ENCODE peak calls at places on chromosomes 6 and 20, in eight cellular contexts. One of them, this sample, is unnamed.

GRCh38 chr6:20411953-20412352 is 10.3 kb downstream of the E2F3 start:
- DNase-seq in upper lobe of right lung: no peak
- DNase-seq in tibial nerve: no peak
- DNase-seq in BE2C: no peak
- DNase-seq in cardiac fibroblast: no peak
- DNase-seq in NB4: no peak
- DNase-seq in fibroblast of villous mesenchyme: no peak
- DNase-seq in fibroblast of lung: no peak
- DNase-seq in this sample: no peak

GRCh38 chr6:137928286-137928685 is 61.2 kb downstream of the TNFAIP3 start:
- DNase-seq in upper lobe of right lung: peak
- DNase-seq in tibial nerve: no peak
- DNase-seq in cardiac fibroblast: no peak
- DNase-seq in fibroblast of villous mesenchyme: no peak
- DNase-seq in NB4: peak
- DNase-seq in fibroblast of lung: no peak
- DNase-seq in BE2C: no peak
- DNase-seq in this sample: no peak

GRCh38 chr6:50724381-50725124 is 11.2 kb downstream of the TFAP2D start:
- DNase-seq in cardiac fibroblast: no peak
- DNase-seq in tibial nerve: no peak
- DNase-seq in upper lobe of right lung: no peak
- DNase-seq in BE2C: peak
- DNase-seq in fibroblast of villous mesenchyme: no peak
- DNase-seq in NB4: no peak
- DNase-seq in fibroblast of lung: no peak
- DNase-seq in this sample: no peak

GRCh38 chr20:12570371-12570770 is 438.4 kb upstream of the SPTLC3 start:
- DNase-seq in tibial nerve: no peak
- DNase-seq in fibroblast of lung: no peak
- DNase-seq in BE2C: peak
- DNase-seq in fibroblast of villous mesenchyme: peak
- DNase-seq in cardiac fibroblast: no peak
- DNase-seq in NB4: peak
- DNase-seq in upper lobe of right lung: no peak
- DNase-seq in this sample: no peak

GRCh38 chr6:97697450-97697849 is 414.4 kb upstream of the MMS22L start:
- DNase-seq in BE2C: no peak
- DNase-seq in cardiac fibroblast: peak
- DNase-seq in fibroblast of lung: peak
- DNase-seq in NB4: no peak
- DNase-seq in upper lobe of right lung: no peak
- DNase-seq in fibroblast of villous mesenchyme: no peak
- DNase-seq in tibial nerve: no peak
- DNase-seq in this sample: peak

GRCh38 chr20:28562510-28562898 is 2695.0 kb upstream of the DEFB115 start:
- DNase-seq in tibial nerve: no peak
- DNase-seq in cardiac fibroblast: peak
- DNase-seq in fibroblast of villous mesenchyme: peak
- DNase-seq in fibroblast of lung: peak
- DNase-seq in upper lobe of right lung: no peak
- DNase-seq in BE2C: no peak
- DNase-seq in NB4: no peak
- DNase-seq in this sample: no peak

GRCh38 chr20:37390503-37390890 is 44.6 kb downstream of the SRC start:
- DNase-seq in tibial nerve: no peak
- DNase-seq in fibroblast of villous mesenchyme: no peak
- DNase-seq in cardiac fibroblast: no peak
- DNase-seq in upper lobe of right lung: peak
- DNase-seq in fibroblast of lung: no peak
- DNase-seq in NB4: no peak
- DNase-seq in BE2C: no peak
- DNase-seq in this sample: no peak

GRCh38 chr6:169620171-169621125 is 81.4 kb downstream of the WDR27 start:
- DNase-seq in BE2C: no peak
- DNase-seq in fibroblast of lung: peak
- DNase-seq in cardiac fibroblast: peak
- DNase-seq in fibroblast of villous mesenchyme: peak
- DNase-seq in NB4: no peak
- DNase-seq in upper lobe of right lung: no peak
- DNase-seq in tibial nerve: no peak
- DNase-seq in this sample: no peak

GRCh38 chr20:7673841-7674240 is 266.4 kb downstream of the HAO1 start:
- DNase-seq in BE2C: no peak
- DNase-seq in NB4: no peak
- DNase-seq in upper lobe of right lung: no peak
- DNase-seq in cardiac fibroblast: peak
- DNase-seq in fibroblast of villous mesenchyme: peak
- DNase-seq in fibroblast of lung: peak
- DNase-seq in tibial nerve: no peak
- DNase-seq in this sample: no peak

DNA sequence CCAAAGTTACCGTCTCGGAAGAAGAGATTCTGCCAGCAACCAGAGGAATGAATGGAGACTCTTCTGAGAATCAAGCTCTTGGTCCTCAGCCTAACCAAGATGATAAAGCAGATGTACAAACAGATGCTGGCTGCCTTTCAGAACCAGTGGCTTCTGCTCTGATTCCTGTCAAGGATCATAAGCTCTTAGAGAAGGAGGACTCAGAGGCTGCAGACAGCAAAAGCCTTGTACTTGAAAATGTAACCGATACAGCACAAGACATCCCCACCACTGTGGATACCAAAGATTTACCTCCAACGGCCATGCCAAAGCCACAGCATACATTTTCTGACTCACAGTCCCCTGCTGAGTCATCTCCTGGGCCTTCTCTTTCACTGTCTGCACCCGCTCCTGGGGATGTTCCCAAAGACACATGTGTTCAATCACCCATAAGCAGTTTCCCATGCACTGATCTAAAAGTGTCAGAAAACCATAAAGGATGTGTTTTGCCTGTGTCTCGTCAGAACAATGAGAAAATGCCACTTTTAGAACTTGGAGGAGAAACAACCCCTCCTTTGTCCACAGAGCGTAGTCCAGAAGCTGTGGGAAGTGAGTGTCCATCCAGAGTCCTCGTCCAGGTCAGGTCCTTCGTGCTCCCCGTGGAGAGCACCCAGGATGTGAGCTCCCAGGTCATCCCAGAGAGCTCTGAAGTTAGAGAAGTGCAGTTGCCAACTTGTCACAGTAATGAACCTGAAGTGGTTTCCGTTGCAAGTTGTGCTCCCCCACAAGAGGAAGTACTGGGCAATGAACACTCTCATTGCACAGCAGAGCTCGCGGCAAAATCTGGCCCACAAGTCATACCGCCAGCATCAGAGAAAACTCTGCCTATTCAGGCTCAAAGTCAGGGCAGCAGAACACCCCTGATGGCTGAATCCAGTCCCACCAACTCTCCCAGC is 109.6 kb downstream of the RTN4IP1 start:
- DNase-seq in cardiac fibroblast: peak
- DNase-seq in BE2C: no peak
- DNase-seq in fibroblast of villous mesenchyme: peak
- DNase-seq in fibroblast of lung: peak
- DNase-seq in tibial nerve: no peak
- DNase-seq in upper lobe of right lung: peak
- DNase-seq in NB4: peak
- DNase-seq in this sample: peak
- H3K4me3 ChIP-seq in cardiac fibroblast: peak
- H3K4me3 ChIP-seq in BE2C: no peak
- H3K4me3 ChIP-seq in fibroblast of villous mesenchyme: peak
- H3K4me3 ChIP-seq in fibroblast of lung: no peak
- H3K4me3 ChIP-seq in tibial nerve: no peak
- H3K4me3 ChIP-seq in upper lobe of right lung: no peak
- H3K4me3 ChIP-seq in NB4: peak
- H3K4me3 ChIP-seq in this sample: no peak

GRCh38 chr6:12149944-12150510 is 137.9 kb downstream of the HIVEP1 start:
- DNase-seq in fibroblast of lung: no peak
- DNase-seq in cardiac fibroblast: no peak
- DNase-seq in fibroblast of villous mesenchyme: peak
- DNase-seq in BE2C: no peak
- DNase-seq in NB4: no peak
- DNase-seq in upper lobe of right lung: no peak
- DNase-seq in tibial nerve: no peak
- DNase-seq in this sample: no peak

GRCh38 chr6:12150812-12151432 is 138.8 kb downstream of the HIVEP1 start:
- DNase-seq in cardiac fibroblast: peak
- DNase-seq in tibial nerve: no peak
- DNase-seq in fibroblast of lung: no peak
- DNase-seq in BE2C: peak
- DNase-seq in upper lobe of right lung: peak
- DNase-seq in fibroblast of villous mesenchyme: peak
- DNase-seq in NB4: peak
- DNase-seq in this sample: no peak

GRCh38 chr6:12148841-12149240 is 136.7 kb downstream of the HIVEP1 start:
- DNase-seq in BE2C: no peak
- DNase-seq in fibroblast of lung: no peak
- DNase-seq in NB4: no peak
- DNase-seq in tibial nerve: no peak
- DNase-seq in fibroblast of villous mesenchyme: peak
- DNase-seq in cardiac fibroblast: peak
- DNase-seq in upper lobe of right lung: no peak
- DNase-seq in this sample: no peak

GRCh38 chr6:12148317-12148801 is 136.2 kb downstream of the HIVEP1 start:
- DNase-seq in NB4: no peak
- DNase-seq in cardiac fibroblast: peak
- DNase-seq in tibial nerve: no peak
- DNase-seq in fibroblast of lung: peak
- DNase-seq in fibroblast of villous mesenchyme: peak
- DNase-seq in upper lobe of right lung: no peak
- DNase-seq in BE2C: no peak
- DNase-seq in this sample: no peak

GRCh38 chr6:12147557-12148316 is 135.6 kb downstream of the HIVEP1 start:
- DNase-seq in upper lobe of right lung: no peak
- DNase-seq in NB4: no peak
- DNase-seq in BE2C: no peak
- DNase-seq in tibial nerve: no peak
- DNase-seq in fibroblast of lung: peak
- DNase-seq in cardiac fibroblast: peak
- DNase-seq in fibroblast of villous mesenchyme: no peak
- DNase-seq in this sample: no peak
- TF ChIP-seq CTCF in upper lobe of right lung: no peak
- TF ChIP-seq CTCF in NB4: no peak
- TF ChIP-seq CTCF in BE2C: peak
- TF ChIP-seq CTCF in tibial nerve: no peak
- TF ChIP-seq CTCF in fibroblast of lung: peak
- TF ChIP-seq CTCF in cardiac fibroblast: peak
- TF ChIP-seq CTCF in fibroblast of villous mesenchyme: peak
- TF ChIP-seq CTCF in this sample: peak

DNA sequence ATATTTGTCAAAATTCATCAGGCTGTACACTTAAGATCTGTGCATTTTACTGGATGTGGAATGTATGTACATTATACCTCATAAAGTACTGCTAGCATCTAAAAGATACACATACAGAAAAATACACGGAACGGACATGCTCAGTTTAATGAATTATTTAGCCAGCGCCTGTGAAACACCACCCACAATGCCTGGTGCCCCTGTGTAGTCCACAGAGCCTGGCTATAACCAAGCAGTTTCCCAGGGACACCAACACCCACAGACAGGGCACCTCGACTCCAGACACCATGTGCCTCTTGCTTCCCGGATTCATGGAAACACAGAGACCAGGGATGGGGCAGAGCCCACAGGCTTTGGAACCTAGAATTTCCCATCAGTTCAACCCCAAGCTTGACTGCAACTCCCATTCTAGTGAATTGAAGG is 17.4 kb upstream of the ARMC12 start:
- DNase-seq in upper lobe of right lung: no peak
- DNase-seq in fibroblast of lung: no peak
- DNase-seq in cardiac fibroblast: no peak
- DNase-seq in tibial nerve: no peak
- DNase-seq in NB4: no peak
- DNase-seq in BE2C: no peak
- DNase-seq in fibroblast of villous mesenchyme: no peak
- DNase-seq in this sample: no peak
- H3K4me3 ChIP-seq in upper lobe of right lung: peak
- H3K4me3 ChIP-seq in fibroblast of lung: no peak
- H3K4me3 ChIP-seq in cardiac fibroblast: peak
- H3K4me3 ChIP-seq in tibial nerve: no peak
- H3K4me3 ChIP-seq in NB4: peak
- H3K4me3 ChIP-seq in BE2C: peak
- H3K4me3 ChIP-seq in fibroblast of villous mesenchyme: no peak
- H3K4me3 ChIP-seq in this sample: no peak

GRCh38 chr20:47377122-47377722 is 20.7 kb upstream of the ZMYND8 start:
- DNase-seq in tibial nerve: no peak
- DNase-seq in BE2C: no peak
- DNase-seq in fibroblast of villous mesenchyme: no peak
- DNase-seq in upper lobe of right lung: no peak
- DNase-seq in fibroblast of lung: no peak
- DNase-seq in cardiac fibroblast: no peak
- DNase-seq in NB4: no peak
- DNase-seq in this sample: no peak
- TF ChIP-seq CTCF in tibial nerve: no peak
- TF ChIP-seq CTCF in BE2C: no peak
- TF ChIP-seq CTCF in fibroblast of villous mesenchyme: no peak
- TF ChIP-seq CTCF in upper lobe of right lung: no peak
- TF ChIP-seq CTCF in fibroblast of lung: no peak
- TF ChIP-seq CTCF in cardiac fibroblast: no peak
- TF ChIP-seq CTCF in NB4: no peak
- TF ChIP-seq CTCF in this sample: no peak